ENCODE peak calls at places on chromosomes 7 and 10, in four cellular contexts. I is BE2C, V is osteocyte, K is right atrium auricular region. T is an unnamed sample.

GRCh38 chr10:75773139-75773801 is 341.8 kb downstream of the LRMDA start:
- DNase-seq in V (no peak), I (no peak), K (peak), T (peak)

GRCh38 chr10:14004536-14004935 is 326.2 kb downstream of the FRMD4A start:
- DNase-seq in I (no peak), V (no peak), K (no peak), T (no peak)

GRCh38 chr7:104160375-104160774 is 47.4 kb downstream of the ORC5 start:
- DNase-seq in K (no peak), V (no peak), I (no peak), T (peak)

GRCh38 chr10:113539789-113540188 is 13.1 kb upstream of the HABP2 start:
- DNase-seq in V (no peak), I (no peak), K (no peak), T (peak)

GRCh38 chr7:988426-988911 is 5.5 kb downstream of the CYP2W1 start:
- DNase-seq in I (peak), K (no peak), V (no peak), T (peak)

GRCh38 chr10:132890301-132890700 is 52.1 kb downstream of the CFAP46 start:
- DNase-seq in I (no peak), K (no peak), V (no peak), T (no peak)

GRCh38 chr10:96614515-96614914 is 27.7 kb upstream of the TM9SF3 start:
- DNase-seq in I (peak), V (no peak), K (no peak), T (peak)

GRCh38 chr10:59829601-59830000 is 76.3 kb upstream of the MRLN start:
- DNase-seq in V (no peak), K (no peak), I (no peak), T (no peak)

GRCh38 chr10:133202778-133203651 is 27.0 kb upstream of the UTF1 start:
- DNase-seq in K (no peak), V (no peak), I (no peak), T (no peak)

GRCh38 chr7:120259382-120259781 is 13.6 kb upstream of the KCND2 start:
- DNase-seq in I (no peak), V (no peak), K (no peak), T (peak)

GRCh38 chr10:69217119-69217754 is 2.9 kb upstream of the HKDC1 start:
- DNase-seq in V (no peak), K (no peak), I (no peak), T (peak)

GRCh38 chr7:130352335-130353074 is 7.9 kb downstream of the CPA5 start:
- DNase-seq in K (no peak), I (no peak), V (no peak), T (peak)

GRCh38 chr10:88980836-88981235 is 9.8 kb upstream of the FAS start:
- DNase-seq in V (no peak), I (no peak), K (no peak), T (no peak)

GRCh38 chr10:71061472-71061871 is 150.9 kb upstream of the UNC5B start:
- DNase-seq in K (no peak), I (no peak), V (no peak), T (no peak)

GRCh38 chr10:78774999-78775711 is 293.6 kb upstream of the ZMIZ1 start:
- DNase-seq in K (no peak), V (no peak), I (no peak), T (no peak)

GRCh38 chr7:107044347-107045194 is at the start of gene PRKAR2B:
- DNase-seq in I (peak), V (peak), K (peak), T (peak)

GRCh38 chr7:134926396-134926795 is 59.9 kb upstream of the AGBL3 start:
- DNase-seq in K (no peak), I (no peak), V (no peak), T (no peak)

GRCh38 chr10:99369551-99369950 is 40.4 kb downstream of the CNNM1 start:
- DNase-seq in V (no peak), I (no peak), K (no peak), T (no peak)

GRCh38 chr10:88004451-88004850 is 141.0 kb downstream of the PTEN start:
- DNase-seq in I (no peak), K (no peak), V (no peak), T (peak)

GRCh38 chr10:61993676-61994401 is 92.3 kb downstream of the ARID5B start:
- DNase-seq in K (no peak), I (no peak), V (no peak), T (peak)

GRCh38 chr10:72275351-72276012 is 1.8 kb downstream of the DDIT4 start:
- DNase-seq in V (no peak), K (no peak), I (no peak), T (peak)

GRCh38 chr7:665751-666453 is 60.6 kb upstream of the DNAAF5 start:
- DNase-seq in I (peak), V (no peak), K (peak), T (no peak)

GRCh38 chr10:121497513-121497912 is 100.7 kb downstream of the FGFR2 start:
- DNase-seq in V (no peak), I (peak), K (no peak), T (no peak)

GRCh38 chr7:97167176-97167575 is 49.7 kb downstream of the SDHAF3 start:
- DNase-seq in I (no peak), K (no peak), V (no peak), T (no peak)

GRCh38 chr7:68146970-68147369 is 1150.3 kb downstream of the TYW1 start:
- DNase-seq in V (no peak), I (peak), K (no peak), T (no peak)

GRCh38 chr7:101814996-101815825 is 2.2 kb upstream of the CUX1 start:
- DNase-seq in I (peak), V (no peak), K (no peak), T (no peak)

GRCh38 chr7:116776610-116777289 is 85.6 kb upstream of the CAPZA2 start:
- DNase-seq in I (no peak), K (no peak), V (no peak), T (peak)

GRCh38 chr7:12222889-12223579 is 11.9 kb downstream of the TMEM106B start:
- DNase-seq in I (no peak), V (no peak), K (no peak), T (no peak)

GRCh38 chr10:48614481-48615383 is 9.9 kb upstream of the ARHGAP22 start:
- DNase-seq in K (no peak), V (no peak), I (no peak), T (peak)
- TF ChIP-seq CTCF in K (peak), V (peak), I (peak), T (peak)

GRCh38 chr7:86911703-86912102 is 147.8 kb downstream of the ELAPOR2 start:
- DNase-seq in V (no peak), K (no peak), I (no peak), T (no peak)

GRCh38 chr7:86913709-86914108 is 145.7 kb downstream of the ELAPOR2 start:
- DNase-seq in I (no peak), K (no peak), V (no peak), T (no peak)

GRCh38 chr7:86918245-86918644 is 141.2 kb downstream of the ELAPOR2 start:
- DNase-seq in V (no peak), I (no peak), K (no peak), T (no peak)

GRCh38 chr7:86916277-86916825 is 143.1 kb downstream of the ELAPOR2 start:
- DNase-seq in I (no peak), V (no peak), K (no peak), T (no peak)

GRCh38 chr7:86914468-86915054 is 144.9 kb downstream of the ELAPOR2 start:
- DNase-seq in V (no peak), K (no peak), I (no peak), T (peak)
- TF ChIP-seq CTCF in V (peak), K (peak), I (peak), T (peak)

DNA sequence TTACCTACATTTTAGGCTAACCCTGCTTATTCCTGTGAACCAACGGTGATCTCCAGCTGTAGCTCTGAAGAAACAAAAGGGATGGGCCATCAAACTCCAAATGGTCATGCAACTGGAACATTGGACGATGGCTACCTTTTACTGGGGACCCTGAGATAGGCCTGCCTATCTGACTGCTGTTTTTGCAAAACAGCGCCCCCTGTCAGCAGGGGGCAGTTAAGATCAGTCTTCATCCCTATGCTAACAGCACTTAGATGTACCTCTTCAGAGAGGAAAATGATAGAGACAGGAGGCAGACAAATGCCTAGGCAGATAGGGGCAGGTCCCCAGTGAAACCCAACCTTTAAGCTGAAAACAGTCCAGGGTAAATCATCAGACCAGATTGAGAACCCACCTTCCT is 1085.4 kb upstream of the SORCS1 start:
- DNase-seq in V (no peak), I (no peak), K (no peak), T (no peak)
- TF ChIP-seq CTCF in V (no peak), I (peak), K (no peak), T (no peak)

DNA sequence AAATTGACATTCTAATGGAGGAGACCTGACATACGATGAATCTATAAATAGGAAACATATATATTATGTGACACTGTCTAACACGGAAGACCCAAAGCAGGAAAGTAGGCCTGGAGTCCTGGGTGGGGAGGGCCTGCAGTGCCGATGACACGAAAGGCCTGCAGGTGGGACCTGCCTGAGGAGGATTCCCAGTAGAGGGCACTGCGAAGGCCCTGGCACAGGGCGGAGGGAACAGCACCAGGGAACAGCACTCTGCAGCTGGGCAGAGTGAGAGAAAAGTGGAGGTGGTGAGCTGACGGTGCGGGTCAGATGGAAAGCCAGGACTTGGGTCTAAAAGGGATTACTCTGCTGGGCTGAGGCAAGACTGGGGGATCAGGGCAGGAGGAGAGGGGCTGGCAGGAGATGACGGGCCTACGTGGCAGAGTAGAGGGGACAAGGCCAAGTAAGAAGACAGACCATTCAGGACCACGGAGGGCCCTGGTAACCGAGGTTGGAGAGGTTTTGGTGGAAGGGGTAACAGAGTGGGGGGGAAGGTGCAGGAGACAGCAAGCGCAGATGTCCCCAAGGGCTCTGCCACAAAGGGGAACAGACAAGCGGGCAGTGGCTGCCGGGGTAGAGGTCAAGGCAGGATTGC is 8.1 kb downstream of the ZNF746 start:
- DNase-seq in I (no peak), K (no peak), V (no peak), T (no peak)
- TF ChIP-seq CTCF in I (peak), K (no peak), V (no peak), T (peak)

DNA sequence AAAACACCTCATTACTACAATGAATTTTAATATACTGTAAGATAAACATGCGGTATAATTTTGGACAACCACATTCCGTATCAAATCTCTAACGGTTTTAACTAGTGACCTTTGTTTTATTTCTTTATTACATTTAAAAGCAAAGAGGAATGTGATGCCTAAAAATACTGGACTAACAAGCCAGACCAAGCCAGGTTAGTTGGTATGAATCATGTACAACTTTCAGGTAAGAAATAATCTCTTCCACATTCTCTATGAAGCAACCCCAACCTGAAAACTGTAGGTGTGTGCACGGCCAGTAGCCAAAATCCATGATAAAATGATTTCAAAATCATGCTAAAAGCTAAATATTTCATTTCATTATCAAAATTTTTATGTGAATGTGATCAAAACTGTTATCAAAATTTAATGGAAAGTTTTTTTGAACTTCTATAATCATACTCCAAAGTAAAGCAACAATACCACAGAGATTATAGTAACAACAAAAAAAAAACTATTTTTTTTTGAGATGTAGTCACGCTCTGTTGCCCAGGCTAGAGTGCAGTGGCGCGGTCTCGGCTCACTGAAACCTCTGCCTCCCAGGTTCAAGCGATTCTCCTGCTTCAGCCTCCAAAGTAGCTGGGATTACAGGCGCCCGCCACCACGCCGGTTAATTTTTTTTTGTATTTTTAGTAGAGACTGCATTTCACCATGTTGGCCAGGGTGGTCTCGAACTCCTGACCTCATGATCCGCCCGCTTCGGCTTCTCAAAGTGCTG is 127.2 kb downstream of the NRBF2 start:
- DNase-seq in K (no peak), I (no peak), V (no peak), T (no peak)
- TF ChIP-seq CTCF in K (no peak), I (no peak), V (no peak), T (no peak)

T was measured in fibroblast of pulmonary artery.